ENCODE peak calls at places on chromosomes 13 and 19, in six cellular contexts. W is AG09309; C is AG09319; F is choroid plexus epithelial cell; P is stomach; G is CD8-positive, alpha-beta T cell. B is an unnamed sample.

GRCh38 chr13:34294483-34295129 is 476.7 kb downstream of the RFC3 start:
- DNase-seq in W (no peak), C (no peak), F (peak), P (no peak), G (no peak), B (peak)

GRCh38 chr13:20430296-20430695 is 95.4 kb downstream of the CRYL1 start:
- DNase-seq in W (no peak), C (no peak), F (no peak), P (no peak), G (no peak), B (no peak)

GRCh38 chr13:73365240-73365639 is 306.4 kb downstream of the KLF5 start:
- DNase-seq in W (no peak), C (no peak), F (no peak), P (no peak), G (no peak), B (no peak)

GRCh38 chr19:982567-983170 is 1.5 kb upstream of the WDR18 start:
- DNase-seq in W (no peak), C (no peak), F (peak), P (peak), G (peak), B (peak)

GRCh38 chr19:13817615-13818371 is 22.6 kb downstream of the ZSWIM4 start:
- DNase-seq in W (no peak), C (no peak), F (no peak), P (peak), G (peak), B (no peak)

GRCh38 chr13:75788494-75788991 is 152.4 kb downstream of the LMO7 start:
- DNase-seq in W (peak), C (peak), F (peak), P (peak), G (no peak), B (no peak)

GRCh38 chr19:7898967-7899366 is 4.7 kb upstream of the MAP2K7 start:
- DNase-seq in W (no peak), C (no peak), F (no peak), P (no peak), G (no peak), B (no peak)

GRCh38 chr13:79862515-79862914 is 381.6 kb downstream of the NDFIP2 start:
- DNase-seq in W (no peak), C (no peak), F (no peak), P (no peak), G (no peak), B (no peak)

GRCh38 chr19:13492128-13492527 is 14.2 kb downstream of the CACNA1A start:
- DNase-seq in W (peak), C (peak), F (peak), P (no peak), G (no peak), B (peak)

GRCh38 chr13:51276684-51277083 is 54.5 kb downstream of the FAM124A start:
- DNase-seq in W (no peak), C (no peak), F (no peak), P (no peak), G (no peak), B (no peak)

GRCh38 chr19:678791-679388 is 2.7 kb downstream of the FSTL3 start:
- DNase-seq in W (no peak), C (no peak), F (no peak), P (no peak), G (no peak), B (no peak)

GRCh38 chr19:990119-990571 is 6.0 kb downstream of the WDR18 start:
- DNase-seq in W (no peak), C (no peak), F (no peak), P (no peak), G (no peak), B (no peak)

GRCh38 chr13:76222511-76222910 is 586.4 kb downstream of the LMO7 start:
- DNase-seq in W (no peak), C (no peak), F (no peak), P (no peak), G (no peak), B (peak)

GRCh38 chr19:33465834-33466233 is 55.8 kb downstream of the PEPD start:
- DNase-seq in W (no peak), C (no peak), F (no peak), P (no peak), G (no peak), B (no peak)

GRCh38 chr13:58933475-58933874 is 1230.3 kb downstream of the DIAPH3 start:
- DNase-seq in W (no peak), C (no peak), F (no peak), P (no peak), G (no peak), B (no peak)

GRCh38 chr13:107964356-107964755 is 251.0 kb downstream of the LIG4 start:
- DNase-seq in W (no peak), C (no peak), F (peak), P (no peak), G (no peak), B (no peak)

GRCh38 chr19:2047449-2048103 is 3.5 kb downstream of the MKNK2 start:
- DNase-seq in W (no peak), C (no peak), F (peak), P (peak), G (no peak), B (no peak)

GRCh38 chr13:79631260-79631659 is 150.3 kb downstream of the NDFIP2 start:
- DNase-seq in W (peak), C (peak), F (peak), P (no peak), G (no peak), B (peak)

GRCh38 chr13:96991072-96991471 is 3.2 kb downstream of the OXGR1 start:
- DNase-seq in W (no peak), C (no peak), F (no peak), P (no peak), G (no peak), B (no peak)

GRCh38 chr13:23651887-23652286 is 81.7 kb downstream of the TNFRSF19 start:
- DNase-seq in W (no peak), C (no peak), F (no peak), P (no peak), G (no peak), B (no peak)

GRCh38 chr13:63586467-63586866 is 2170.8 kb upstream of the PCDH20 start:
- DNase-seq in W (no peak), C (no peak), F (no peak), P (no peak), G (no peak), B (no peak)

GRCh38 chr19:55086730-55087541 is 11.3 kb downstream of the EPS8L1 start:
- DNase-seq in W (peak), C (peak), F (peak), P (peak), G (no peak), B (peak)

GRCh38 chr13:66794340-66795031 is 435.6 kb downstream of the PCDH9 start:
- DNase-seq in W (no peak), C (no peak), F (no peak), P (no peak), G (no peak), B (no peak)

GRCh38 chr19:11035441-11036377 is 53.6 kb upstream of the LDLR start:
- DNase-seq in W (peak), C (peak), F (peak), P (peak), G (peak), B (peak)

GRCh38 chr19:29517946-29518345 is 7.8 kb upstream of the VSTM2B start:
- DNase-seq in W (no peak), C (no peak), F (no peak), P (no peak), G (no peak), B (no peak)

GRCh38 chr13:30147380-30147779 is 160.0 kb downstream of the KATNAL1 start:
- DNase-seq in W (no peak), C (no peak), F (no peak), P (no peak), G (no peak), B (no peak)

GRCh38 chr19:48509467-48510194 is 2.0 kb downstream of the LMTK3 start:
- DNase-seq in W (no peak), C (no peak), F (no peak), P (no peak), G (no peak), B (no peak)

GRCh38 chr13:113914333-113915011 is 50.6 kb upstream of the GAS6 start:
- DNase-seq in W (no peak), C (no peak), F (no peak), P (peak), G (no peak), B (no peak)

GRCh38 chr19:41531438-41532311 is 44.3 kb upstream of the CEACAM21 start:
- DNase-seq in W (no peak), C (peak), F (peak), P (peak), G (peak), B (peak)

GRCh38 chr19:50695251-50696064 is 24.1 kb downstream of the SHANK1 start:
- DNase-seq in W (no peak), C (no peak), F (no peak), P (no peak), G (no peak), B (no peak)

GRCh38 chr19:6100284-6100915 is 9.9 kb downstream of the RFX2 start:
- DNase-seq in W (no peak), C (no peak), F (no peak), P (no peak), G (peak), B (no peak)

GRCh38 chr19:29687244-29687896 is 22.1 kb downstream of the PLEKHF1 start:
- DNase-seq in W (peak), C (peak), F (peak), P (no peak), G (no peak), B (peak)

GRCh38 chr13:33483471-33483870 is 197.9 kb upstream of the STARD13 start:
- DNase-seq in W (peak), C (no peak), F (no peak), P (no peak), G (no peak), B (peak)

GRCh38 chr19:18869231-18869575 is 26.8 kb downstream of the CERS1 start:
- DNase-seq in W (no peak), C (no peak), F (no peak), P (no peak), G (no peak), B (no peak)

GRCh38 chr13:98975822-98976261 is 2.0 kb downstream of the DOCK9 start:
- DNase-seq in W (no peak), C (no peak), F (peak), P (no peak), G (no peak), B (no peak)

GRCh38 chr19:46435009-46435408 is 6.3 kb upstream of the PNMA8C start:
- DNase-seq in W (no peak), C (no peak), F (no peak), P (no peak), G (no peak), B (no peak)

GRCh38 chr13:77300176-77301141 is 26.4 kb downstream of the MYCBP2 start:
- DNase-seq in W (peak), C (no peak), F (peak), P (no peak), G (no peak), B (peak)

GRCh38 chr13:111184685-111185401 is 69.7 kb downstream of the ARHGEF7 start:
- DNase-seq in W (no peak), C (no peak), F (peak), P (no peak), G (peak), B (no peak)

GRCh38 chr19:29785360-29785759 is 26.4 kb upstream of the CCNE1 start:
- DNase-seq in W (no peak), C (no peak), F (no peak), P (no peak), G (no peak), B (no peak)

GRCh38 chr19:39498262-39499081 is at the start of gene DLL3:
- DNase-seq in W (no peak), C (no peak), F (peak), P (no peak), G (no peak), B (no peak)

GRCh38 chr19:39499082-39499642 is 415 bp downstream of the DLL3 start:
- DNase-seq in W (no peak), C (no peak), F (peak), P (no peak), G (no peak), B (no peak)

GRCh38 chr19:39499932-39500331 is 1.2 kb downstream of the DLL3 start:
- DNase-seq in W (no peak), C (no peak), F (no peak), P (no peak), G (no peak), B (no peak)

GRCh38 chr19:39496063-39496462 is 2.7 kb upstream of the DLL3 start:
- DNase-seq in W (no peak), C (no peak), F (no peak), P (no peak), G (no peak), B (no peak)

GRCh38 chr19:39497850-39498261 is 891 bp upstream of the DLL3 start:
- DNase-seq in W (no peak), C (no peak), F (peak), P (no peak), G (peak), B (no peak)
- TF ChIP-seq CTCF in W (peak), C (peak), F (peak), P (no peak), G (no peak), B (peak)

DNA sequence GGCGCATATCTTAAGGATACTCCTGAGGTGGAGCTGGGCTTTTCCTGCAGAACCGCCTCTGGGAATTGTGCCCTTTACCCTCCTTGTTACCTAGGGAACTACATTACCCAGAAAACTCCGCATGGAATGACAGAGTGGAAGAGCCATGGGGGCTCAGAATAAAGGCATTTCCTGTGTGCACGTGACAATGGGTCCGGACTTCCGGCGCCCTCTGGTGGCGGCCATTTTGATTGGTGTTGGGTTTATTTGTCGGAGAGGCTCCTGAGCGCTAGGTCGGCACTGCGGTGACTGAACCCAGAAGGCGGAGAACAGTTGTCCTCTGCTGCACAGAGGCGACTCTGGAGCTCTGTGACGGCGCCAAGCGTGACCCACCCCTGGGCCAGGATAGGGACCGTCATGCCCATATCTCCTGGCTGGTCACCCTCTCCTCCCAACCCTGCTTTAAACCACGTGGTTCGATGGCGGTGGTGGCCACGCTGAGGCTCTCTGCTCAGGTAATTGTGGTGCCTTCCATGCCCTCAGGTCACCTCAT is at the start of gene ZNF587B:
- DNase-seq in W (no peak), C (no peak), F (peak), P (peak), G (peak), B (peak)
- TF ChIP-seq CTCF in W (peak), C (peak), F (peak), P (peak), G (peak), B (peak)

GRCh38 chr19:3653865-3654513 is 27.4 kb upstream of the CACTIN start:
- DNase-seq in W (no peak), C (no peak), F (no peak), P (no peak), G (no peak), B (no peak)
- TF ChIP-seq CTCF in W (peak), C (no peak), F (peak), P (no peak), G (no peak), B (peak)

GRCh38 chr19:15072930-15073647 is 8.9 kb upstream of the OR1I1 start:
- DNase-seq in W (no peak), C (no peak), F (no peak), P (no peak), G (no peak), B (peak)
- TF ChIP-seq CTCF in W (no peak), C (no peak), F (no peak), P (no peak), G (no peak), B (no peak)

GRCh38 chr19:17455308-17455707 is 5.4 kb downstream of the NXNL1 start:
- DNase-seq in W (no peak), C (no peak), F (no peak), P (no peak), G (no peak), B (no peak)

GRCh38 chr19:17454579-17454978 is 6.1 kb upstream of the TMEM221 start:
- DNase-seq in W (no peak), C (no peak), F (no peak), P (no peak), G (no peak), B (no peak)

GRCh38 chr19:17455711-17456123 is 5.0 kb downstream of the NXNL1 start:
- DNase-seq in W (no peak), C (no peak), F (no peak), P (peak), G (no peak), B (no peak)

GRCh38 chr19:17457621-17458020 is 3.1 kb downstream of the NXNL1 start:
- DNase-seq in W (no peak), C (no peak), F (no peak), P (no peak), G (no peak), B (no peak)

GRCh38 chr19:17456127-17456526 is 4.6 kb downstream of the NXNL1 start:
- DNase-seq in W (no peak), C (no peak), F (no peak), P (no peak), G (no peak), B (no peak)
- TF ChIP-seq CTCF in W (no peak), C (no peak), F (no peak), P (no peak), G (no peak), B (no peak)

GRCh38 chr13:44409595-44409994 is 36.0 kb downstream of the SERP2 start:
- DNase-seq in W (no peak), C (no peak), F (no peak), P (no peak), G (no peak), B (no peak)

GRCh38 chr13:44407891-44408290 is 34.3 kb downstream of the SERP2 start:
- DNase-seq in W (no peak), C (no peak), F (no peak), P (no peak), G (no peak), B (peak)

GRCh38 chr13:44411841-44412240 is 38.2 kb downstream of the SERP2 start:
- DNase-seq in W (no peak), C (no peak), F (no peak), P (no peak), G (no peak), B (no peak)

GRCh38 chr13:44412341-44412935 is 38.8 kb downstream of the SERP2 start:
- DNase-seq in W (no peak), C (no peak), F (no peak), P (no peak), G (no peak), B (no peak)

GRCh38 chr13:44410328-44410859 is 36.8 kb downstream of the SERP2 start:
- DNase-seq in W (no peak), C (no peak), F (no peak), P (peak), G (no peak), B (no peak)
- TF ChIP-seq CTCF in W (no peak), C (no peak), F (peak), P (peak), G (no peak), B (no peak)

DNA sequence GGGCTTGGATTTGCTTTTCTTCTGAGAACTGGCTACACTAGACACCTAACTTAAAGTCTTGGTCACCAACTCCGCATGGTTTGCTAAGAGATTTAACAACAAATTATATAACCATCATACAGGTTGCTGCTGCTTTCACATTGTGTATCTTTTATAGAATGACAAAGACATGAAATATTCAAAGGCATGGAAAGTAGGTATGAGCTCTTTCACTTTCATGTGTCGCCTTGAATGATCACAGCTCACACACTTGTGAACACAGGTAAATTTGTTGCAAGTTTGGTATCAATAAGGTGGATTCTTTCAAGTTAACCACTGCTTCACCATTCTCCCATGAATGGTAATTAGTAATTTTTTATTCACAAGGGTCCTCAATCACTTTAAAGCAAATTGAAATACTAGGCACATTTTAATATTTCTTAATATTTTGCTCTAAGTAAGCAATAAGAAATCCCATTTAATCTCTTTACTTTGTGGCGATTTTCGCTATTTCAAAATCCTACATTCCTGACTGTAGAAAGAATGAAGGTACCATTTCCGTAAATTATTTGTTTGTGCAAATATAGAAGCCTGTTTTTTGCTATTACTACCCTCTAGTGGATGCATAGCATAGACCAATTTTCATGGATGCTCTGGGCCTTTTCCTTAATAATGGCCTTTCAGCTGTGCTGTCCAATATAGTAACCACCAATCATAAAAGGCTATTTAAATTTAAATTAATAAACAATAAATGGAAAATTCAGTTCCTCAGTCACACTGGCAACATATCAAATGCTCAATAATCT is 45.5 kb upstream of the FREM2 start:
- DNase-seq in W (no peak), C (no peak), F (peak), P (no peak), G (no peak), B (peak)
- TF ChIP-seq CTCF in W (peak), C (peak), F (peak), P (no peak), G (no peak), B (peak)

GRCh38 chr13:43356566-43356965 is 333.2 kb downstream of the DNAJC15 start:
- DNase-seq in W (peak), C (no peak), F (peak), P (no peak), G (no peak), B (peak)
- TF ChIP-seq CTCF in W (no peak), C (no peak), F (peak), P (no peak), G (no peak), B (no peak)